ENCODE peak calls at places on chromosome 17, in eight cellular contexts. N is psoas muscle; A is T-helper 1 cell; V is NCI-H2171; M is stimulated activated CD4-positive, alpha-beta T cell treated with anti-CD3 and anti-CD28 coated beads, Interleukin-4, amount 100 ng/mL, for 24 hours; B is ureter; D is progenitor cell of endocrine pancreas; U is uterus. H is an unnamed sample.

GRCh38 chr17:66541461-66542182 is 239.2 kb downstream of the PRKCA start:
- DNase-seq in A (no peak), U (no peak), V (no peak), D (no peak), B (no peak), N (no peak), M (no peak), H (no peak)

GRCh38 chr17:40095944-40096791 is 4.2 kb downstream of the NR1D1 start:
- DNase-seq in U (peak), M (peak), D (no peak), A (peak), V (no peak), N (peak), B (no peak), H (no peak)

GRCh38 chr17:2040942-2041560 is 771 bp upstream of the OVCA2 start:
- DNase-seq in V (peak), D (no peak), N (no peak), B (no peak), U (no peak), M (no peak), A (no peak), H (peak)

GRCh38 chr17:6526362-6527152 is 29.8 kb downstream of the PITPNM3 start:
- DNase-seq in B (no peak), V (no peak), D (no peak), N (no peak), M (no peak), A (no peak), U (no peak), H (no peak)

GRCh38 chr17:78421534-78422266 is 43.3 kb downstream of the PGS1 start:
- DNase-seq in M (peak), B (peak), A (peak), V (no peak), U (peak), N (peak), D (peak), H (no peak)

GRCh38 chr17:21318439-21318838 is 33.9 kb downstream of the MAP2K3 start:
- DNase-seq in M (no peak), U (peak), V (no peak), D (no peak), N (peak), B (no peak), A (no peak), H (no peak)

GRCh38 chr17:66347661-66348604 is 45.5 kb downstream of the PRKCA start:
- DNase-seq in D (no peak), A (no peak), M (peak), B (no peak), U (no peak), N (no peak), V (peak), H (no peak)

GRCh38 chr17:4358154-4358553 is 8.3 kb downstream of the UBE2G1 start:
- DNase-seq in M (no peak), D (no peak), B (no peak), V (no peak), A (no peak), N (no peak), U (no peak), H (no peak)

GRCh38 chr17:5115673-5116651 is at the start of gene USP6:
- DNase-seq in U (no peak), A (no peak), B (no peak), N (no peak), D (no peak), V (no peak), M (no peak), H (no peak)

GRCh38 chr17:42249681-42250446 is 26.3 kb downstream of the STAT5B start:
- DNase-seq in M (peak), B (no peak), U (no peak), D (no peak), A (no peak), V (no peak), N (no peak), H (no peak)

GRCh38 chr17:72575542-72576233 is 454.9 kb downstream of the SOX9 start:
- DNase-seq in M (no peak), D (no peak), V (no peak), B (no peak), N (no peak), A (no peak), U (no peak), H (no peak)

GRCh38 chr17:40093580-40094201 is 6.7 kb downstream of the NR1D1 start:
- DNase-seq in N (peak), B (no peak), U (no peak), D (no peak), M (no peak), V (no peak), A (no peak), H (no peak)

GRCh38 chr17:383771-384621 is 31.4 kb upstream of the RPH3AL start:
- DNase-seq in N (no peak), B (no peak), U (no peak), M (no peak), V (no peak), A (no peak), D (no peak), H (no peak)

GRCh38 chr17:27571563-27572129 is 59.3 kb upstream of the LGALS9 start:
- DNase-seq in U (no peak), D (no peak), B (no peak), A (no peak), N (peak), V (no peak), M (no peak), H (no peak)

GRCh38 chr17:45021607-45022287 is 29.7 kb downstream of the DCAKD start:
- DNase-seq in U (peak), D (peak), A (peak), V (peak), B (peak), M (peak), N (peak), H (peak)

H was measured in DMS 273 treated with DMSO at 0.1 percent for 48 hours.